ENCODE peak calls at places on chromosome 21, in eight cellular contexts. One of them, this sample, is unnamed.

GRCh38 chr21:42114646-42115045 is 43.5 kb downstream of the UMODL1 start:
- DNase-seq in endothelial cell: no peak
- DNase-seq in progenitor cell of endocrine pancreas: no peak
- DNase-seq in AG10803: no peak
- DNase-seq in endothelial cell of umbilical vein: no peak
- DNase-seq in osteocyte: no peak
- DNase-seq in fibroblast of pulmonary artery: no peak
- DNase-seq in IMR-90: no peak
- DNase-seq in this sample: no peak

GRCh38 chr21:41747943-41748738 is 18.7 kb downstream of the RIPK4 start:
- DNase-seq in endothelial cell: no peak
- DNase-seq in progenitor cell of endocrine pancreas: no peak
- DNase-seq in AG10803: no peak
- DNase-seq in endothelial cell of umbilical vein: no peak
- DNase-seq in osteocyte: no peak
- DNase-seq in fibroblast of pulmonary artery: no peak
- DNase-seq in IMR-90: no peak
- DNase-seq in this sample: no peak

GRCh38 chr21:26555554-26555953 is 17.5 kb downstream of the CYYR1 start:
- DNase-seq in endothelial cell: no peak
- DNase-seq in progenitor cell of endocrine pancreas: no peak
- DNase-seq in AG10803: no peak
- DNase-seq in endothelial cell of umbilical vein: no peak
- DNase-seq in osteocyte: no peak
- DNase-seq in fibroblast of pulmonary artery: no peak
- DNase-seq in IMR-90: no peak
- DNase-seq in this sample: no peak

GRCh38 chr21:46063734-46064680 is 33.9 kb upstream of the COL6A2 start:
- DNase-seq in endothelial cell: no peak
- DNase-seq in progenitor cell of endocrine pancreas: peak
- DNase-seq in AG10803: no peak
- DNase-seq in endothelial cell of umbilical vein: no peak
- DNase-seq in osteocyte: peak
- DNase-seq in fibroblast of pulmonary artery: no peak
- DNase-seq in IMR-90: no peak
- DNase-seq in this sample: no peak

GRCh38 chr21:27817061-27817460 is 850.2 kb upstream of the ADAMTS5 start:
- DNase-seq in endothelial cell: no peak
- DNase-seq in progenitor cell of endocrine pancreas: no peak
- DNase-seq in AG10803: peak
- DNase-seq in endothelial cell of umbilical vein: no peak
- DNase-seq in osteocyte: no peak
- DNase-seq in fibroblast of pulmonary artery: peak
- DNase-seq in IMR-90: no peak
- DNase-seq in this sample: no peak

GRCh38 chr21:46092026-46092764 is 5.7 kb upstream of the COL6A2 start:
- DNase-seq in endothelial cell: no peak
- DNase-seq in progenitor cell of endocrine pancreas: no peak
- DNase-seq in AG10803: peak
- DNase-seq in endothelial cell of umbilical vein: no peak
- DNase-seq in osteocyte: peak
- DNase-seq in fibroblast of pulmonary artery: peak
- DNase-seq in IMR-90: peak
- DNase-seq in this sample: no peak

GRCh38 chr21:16169102-16169511 is 439.3 kb downstream of the USP25 start:
- DNase-seq in endothelial cell: no peak
- DNase-seq in progenitor cell of endocrine pancreas: no peak
- DNase-seq in AG10803: peak
- DNase-seq in endothelial cell of umbilical vein: no peak
- DNase-seq in osteocyte: no peak
- DNase-seq in fibroblast of pulmonary artery: peak
- DNase-seq in IMR-90: peak
- DNase-seq in this sample: no peak

GRCh38 chr21:25691931-25692330 is 42.8 kb downstream of the ATP5PF start:
- DNase-seq in endothelial cell: no peak
- DNase-seq in progenitor cell of endocrine pancreas: no peak
- DNase-seq in AG10803: no peak
- DNase-seq in endothelial cell of umbilical vein: peak
- DNase-seq in osteocyte: no peak
- DNase-seq in fibroblast of pulmonary artery: no peak
- DNase-seq in IMR-90: peak
- DNase-seq in this sample: no peak

GRCh38 chr21:14699433-14700410 is 153.6 kb upstream of the SAMSN1 start:
- DNase-seq in endothelial cell: no peak
- DNase-seq in progenitor cell of endocrine pancreas: no peak
- DNase-seq in AG10803: no peak
- DNase-seq in endothelial cell of umbilical vein: no peak
- DNase-seq in osteocyte: no peak
- DNase-seq in fibroblast of pulmonary artery: no peak
- DNase-seq in IMR-90: no peak
- DNase-seq in this sample: no peak

GRCh38 chr21:46171585-46171984 is 12.7 kb downstream of the SPATC1L start:
- DNase-seq in endothelial cell: no peak
- DNase-seq in progenitor cell of endocrine pancreas: no peak
- DNase-seq in AG10803: peak
- DNase-seq in endothelial cell of umbilical vein: no peak
- DNase-seq in osteocyte: peak
- DNase-seq in fibroblast of pulmonary artery: peak
- DNase-seq in IMR-90: no peak
- DNase-seq in this sample: no peak

GRCh38 chr21:36861924-36862323 is 104.5 kb downstream of the HLCS start:
- DNase-seq in endothelial cell: no peak
- DNase-seq in progenitor cell of endocrine pancreas: no peak
- DNase-seq in AG10803: peak
- DNase-seq in endothelial cell of umbilical vein: no peak
- DNase-seq in osteocyte: no peak
- DNase-seq in fibroblast of pulmonary artery: no peak
- DNase-seq in IMR-90: peak
- DNase-seq in this sample: no peak

GRCh38 chr21:38258803-38259485 is 2.2 kb downstream of the KCNJ15 start:
- DNase-seq in endothelial cell: no peak
- DNase-seq in progenitor cell of endocrine pancreas: no peak
- DNase-seq in AG10803: peak
- DNase-seq in endothelial cell of umbilical vein: no peak
- DNase-seq in osteocyte: no peak
- DNase-seq in fibroblast of pulmonary artery: peak
- DNase-seq in IMR-90: peak
- DNase-seq in this sample: no peak

GRCh38 chr21:30194701-30195299 is 21.1 kb downstream of the CLDN8 start:
- DNase-seq in endothelial cell: peak
- DNase-seq in progenitor cell of endocrine pancreas: no peak
- DNase-seq in AG10803: peak
- DNase-seq in endothelial cell of umbilical vein: no peak
- DNase-seq in osteocyte: no peak
- DNase-seq in fibroblast of pulmonary artery: peak
- DNase-seq in IMR-90: no peak
- DNase-seq in this sample: no peak

GRCh38 chr21:45080639-45081414 is 6.4 kb downstream of the ADARB1 start:
- DNase-seq in endothelial cell: no peak
- DNase-seq in progenitor cell of endocrine pancreas: no peak
- DNase-seq in AG10803: peak
- DNase-seq in endothelial cell of umbilical vein: no peak
- DNase-seq in osteocyte: no peak
- DNase-seq in fibroblast of pulmonary artery: peak
- DNase-seq in IMR-90: peak
- DNase-seq in this sample: no peak

GRCh38 chr21:19123525-19123924 is 719.9 kb upstream of the TMPRSS15 start:
- DNase-seq in endothelial cell: no peak
- DNase-seq in progenitor cell of endocrine pancreas: no peak
- DNase-seq in AG10803: no peak
- DNase-seq in endothelial cell of umbilical vein: no peak
- DNase-seq in osteocyte: no peak
- DNase-seq in fibroblast of pulmonary artery: no peak
- DNase-seq in IMR-90: no peak
- DNase-seq in this sample: no peak

GRCh38 chr21:29072873-29073221 is 601 bp downstream of the CCT8 start:
- DNase-seq in endothelial cell: peak
- DNase-seq in progenitor cell of endocrine pancreas: no peak
- DNase-seq in AG10803: peak
- DNase-seq in endothelial cell of umbilical vein: peak
- DNase-seq in osteocyte: no peak
- DNase-seq in fibroblast of pulmonary artery: peak
- DNase-seq in IMR-90: peak
- DNase-seq in this sample: no peak

GRCh38 chr21:38805282-38806152 is at the start of gene ETS2:
- DNase-seq in endothelial cell: peak
- DNase-seq in progenitor cell of endocrine pancreas: peak
- DNase-seq in AG10803: peak
- DNase-seq in endothelial cell of umbilical vein: peak
- DNase-seq in osteocyte: peak
- DNase-seq in fibroblast of pulmonary artery: peak
- DNase-seq in IMR-90: peak
- DNase-seq in this sample: peak

GRCh38 chr21:38979271-38980196 is 173.8 kb downstream of the ETS2 start:
- DNase-seq in endothelial cell: no peak
- DNase-seq in progenitor cell of endocrine pancreas: no peak
- DNase-seq in AG10803: peak
- DNase-seq in endothelial cell of umbilical vein: no peak
- DNase-seq in osteocyte: no peak
- DNase-seq in fibroblast of pulmonary artery: no peak
- DNase-seq in IMR-90: peak
- DNase-seq in this sample: no peak

GRCh38 chr21:25670726-25671125 is 31.7 kb downstream of the JAM2 start:
- DNase-seq in endothelial cell: no peak
- DNase-seq in progenitor cell of endocrine pancreas: no peak
- DNase-seq in AG10803: peak
- DNase-seq in endothelial cell of umbilical vein: peak
- DNase-seq in osteocyte: no peak
- DNase-seq in fibroblast of pulmonary artery: peak
- DNase-seq in IMR-90: peak
- DNase-seq in this sample: no peak

GRCh38 chr21:32457360-32457840 is 44.9 kb downstream of the EVA1C start:
- DNase-seq in endothelial cell: no peak
- DNase-seq in progenitor cell of endocrine pancreas: no peak
- DNase-seq in AG10803: peak
- DNase-seq in endothelial cell of umbilical vein: peak
- DNase-seq in osteocyte: no peak
- DNase-seq in fibroblast of pulmonary artery: peak
- DNase-seq in IMR-90: peak
- DNase-seq in this sample: no peak
- TF ChIP-seq CTCF in endothelial cell: no peak
- TF ChIP-seq CTCF in progenitor cell of endocrine pancreas: no peak
- TF ChIP-seq CTCF in AG10803: no peak
- TF ChIP-seq CTCF in endothelial cell of umbilical vein: no peak
- TF ChIP-seq CTCF in osteocyte: no peak
- TF ChIP-seq CTCF in fibroblast of pulmonary artery: peak
- TF ChIP-seq CTCF in IMR-90: peak
- TF ChIP-seq CTCF in this sample: no peak

DNA sequence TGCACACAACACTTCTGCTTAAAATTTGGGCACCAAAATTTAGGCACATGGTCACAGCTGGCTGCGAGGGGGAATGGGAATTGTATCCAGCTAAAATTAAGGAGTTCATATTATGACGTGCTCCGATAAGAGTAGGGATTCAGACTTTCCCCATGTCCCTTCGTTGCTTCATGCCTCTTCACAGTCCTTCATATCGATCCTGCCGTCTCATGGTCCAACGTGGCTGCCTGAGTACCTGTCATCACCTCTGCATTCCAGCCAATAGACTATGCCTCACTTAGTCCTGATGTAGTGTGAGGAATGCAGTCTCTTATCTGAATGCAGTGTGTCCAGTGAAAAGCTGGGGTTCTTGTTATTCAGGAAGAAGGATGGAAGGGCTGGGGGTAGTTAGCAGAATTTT is 108.6 kb downstream of the SIK1 start:
- DNase-seq in endothelial cell: no peak
- DNase-seq in progenitor cell of endocrine pancreas: no peak
- DNase-seq in AG10803: no peak
- DNase-seq in endothelial cell of umbilical vein: no peak
- DNase-seq in osteocyte: no peak
- DNase-seq in fibroblast of pulmonary artery: no peak
- DNase-seq in IMR-90: no peak
- DNase-seq in this sample: no peak
- TF ChIP-seq CTCF in endothelial cell: no peak
- TF ChIP-seq CTCF in progenitor cell of endocrine pancreas: no peak
- TF ChIP-seq CTCF in AG10803: no peak
- TF ChIP-seq CTCF in endothelial cell of umbilical vein: no peak
- TF ChIP-seq CTCF in osteocyte: no peak
- TF ChIP-seq CTCF in fibroblast of pulmonary artery: no peak
- TF ChIP-seq CTCF in IMR-90: no peak
- TF ChIP-seq CTCF in this sample: no peak

DNA sequence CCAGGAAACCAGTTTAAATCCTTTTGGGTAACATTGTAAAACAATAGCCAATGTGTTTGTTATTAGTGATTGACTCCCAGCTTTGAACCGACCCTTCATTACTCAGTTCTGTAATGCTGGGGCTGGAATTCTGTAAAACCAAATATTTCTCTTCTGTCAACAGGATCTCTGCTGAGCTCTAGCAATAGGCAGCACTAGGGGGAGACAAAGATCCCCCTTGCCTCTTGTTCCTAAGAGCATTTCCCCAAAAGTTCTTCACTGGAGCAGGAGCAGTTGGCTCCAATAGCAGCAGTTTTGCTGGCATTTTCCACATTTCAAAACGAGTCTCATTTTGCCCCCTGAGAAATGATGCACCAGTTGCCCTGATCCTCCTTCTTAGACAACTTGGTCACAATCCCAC is 1671.1 kb downstream of the MRPL39 start:
- DNase-seq in endothelial cell: no peak
- DNase-seq in progenitor cell of endocrine pancreas: no peak
- DNase-seq in AG10803: no peak
- DNase-seq in endothelial cell of umbilical vein: peak
- DNase-seq in osteocyte: no peak
- DNase-seq in fibroblast of pulmonary artery: peak
- DNase-seq in IMR-90: peak
- DNase-seq in this sample: no peak
- TF ChIP-seq CTCF in endothelial cell: no peak
- TF ChIP-seq CTCF in progenitor cell of endocrine pancreas: peak
- TF ChIP-seq CTCF in AG10803: no peak
- TF ChIP-seq CTCF in endothelial cell of umbilical vein: peak
- TF ChIP-seq CTCF in osteocyte: no peak
- TF ChIP-seq CTCF in fibroblast of pulmonary artery: peak
- TF ChIP-seq CTCF in IMR-90: peak
- TF ChIP-seq CTCF in this sample: no peak

DNA sequence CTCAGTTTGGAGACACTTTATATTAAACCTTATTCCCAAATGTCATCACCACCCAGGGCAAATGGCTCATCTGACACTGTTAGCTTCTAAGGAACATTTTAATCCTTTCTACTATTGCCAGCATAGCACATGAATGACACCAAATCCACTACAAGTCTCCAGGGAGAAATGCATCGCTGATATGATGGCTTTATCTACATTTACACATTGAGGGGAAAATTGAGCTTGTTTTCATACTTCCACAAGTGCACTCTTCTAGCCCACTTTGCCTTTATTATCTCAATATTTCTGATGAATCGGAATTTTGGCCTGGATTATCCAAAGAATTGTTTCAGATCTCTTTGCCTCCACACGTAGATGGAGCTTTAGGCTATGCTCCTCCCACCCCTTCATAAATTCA is 75.4 kb downstream of the RUNX1 start:
- DNase-seq in endothelial cell: no peak
- DNase-seq in progenitor cell of endocrine pancreas: no peak
- DNase-seq in AG10803: no peak
- DNase-seq in endothelial cell of umbilical vein: no peak
- DNase-seq in osteocyte: no peak
- DNase-seq in fibroblast of pulmonary artery: no peak
- DNase-seq in IMR-90: no peak
- DNase-seq in this sample: no peak
- TF ChIP-seq CTCF in endothelial cell: no peak
- TF ChIP-seq CTCF in progenitor cell of endocrine pancreas: no peak
- TF ChIP-seq CTCF in AG10803: no peak
- TF ChIP-seq CTCF in endothelial cell of umbilical vein: no peak
- TF ChIP-seq CTCF in osteocyte: no peak
- TF ChIP-seq CTCF in fibroblast of pulmonary artery: no peak
- TF ChIP-seq CTCF in IMR-90: no peak
- TF ChIP-seq CTCF in this sample: no peak

This sample was measured in natural killer cell.